ENCODE peak calls at places on chromosomes 7 and 10, in six cellular contexts. K, H, R, D, U and I are unnamed samples.

GRCh38 chr7:101558742-101559325 is 70.3 kb downstream of the MYL10 start:
- DNase-seq in K (no peak), H (no peak), R (no peak), D (no peak), U (no peak), I (no peak)

GRCh38 chr10:73889014-73889413 is 14.7 kb upstream of the CAMK2G start:
- DNase-seq in K (no peak), H (no peak), R (no peak), D (peak), U (no peak), I (no peak)

GRCh38 chr7:17844514-17845196 is 95.6 kb downstream of the SNX13 start:
- DNase-seq in K (no peak), H (no peak), R (no peak), D (no peak), U (no peak), I (no peak)

GRCh38 chr10:5450605-5451384 is 38.4 kb downstream of the NET1 start:
- DNase-seq in K (no peak), H (no peak), R (no peak), D (no peak), U (no peak), I (no peak)

GRCh38 chr7:78134256-78134655 is 335.7 kb downstream of the PHTF2 start:
- DNase-seq in K (no peak), H (no peak), R (no peak), D (peak), U (no peak), I (peak)

GRCh38 chr10:22369433-22370072 is 24.3 kb downstream of the SPAG6 start:
- DNase-seq in K (no peak), H (no peak), R (no peak), D (no peak), U (no peak), I (no peak)

GRCh38 chr10:128431997-128432396 is 305.8 kb upstream of the MKI67 start:
- DNase-seq in K (no peak), H (no peak), R (no peak), D (no peak), U (no peak), I (no peak)

GRCh38 chr10:99870051-99870730 is 87.8 kb downstream of the ABCC2 start:
- DNase-seq in K (no peak), H (no peak), R (no peak), D (no peak), U (peak), I (no peak)

GRCh38 chr7:33761440-33762080 is 143.8 kb upstream of the BMPER start:
- DNase-seq in K (no peak), H (no peak), R (peak), D (peak), U (no peak), I (no peak)

GRCh38 chr10:58267713-58268453 is at the start of gene IPMK:
- DNase-seq in K (peak), H (peak), R (peak), D (peak), U (peak), I (peak)

GRCh38 chr10:24730811-24731210 is 7.1 kb upstream of the ARHGAP21 start:
- DNase-seq in K (no peak), H (no peak), R (no peak), D (no peak), U (no peak), I (no peak)

GRCh38 chr7:105295626-105296352 is 92.9 kb downstream of the SRPK2 start:
- DNase-seq in K (no peak), H (no peak), R (no peak), D (no peak), U (no peak), I (no peak)

GRCh38 chr7:56199639-56200038 is 83.4 kb upstream of the NUPR2 start:
- DNase-seq in K (no peak), H (no peak), R (no peak), D (no peak), U (no peak), I (no peak)

GRCh38 chr10:63437334-63437949 is 28.3 kb downstream of the JMJD1C start:
- DNase-seq in K (no peak), H (no peak), R (no peak), D (no peak), U (no peak), I (no peak)

GRCh38 chr10:132098539-132099421 is 33.0 kb downstream of the JAKMIP3 start:
- DNase-seq in K (no peak), H (no peak), R (no peak), D (no peak), U (no peak), I (no peak)

GRCh38 chr7:40525764-40526163 is 391.0 kb downstream of the SUGCT start:
- DNase-seq in K (no peak), H (no peak), R (no peak), D (no peak), U (no peak), I (peak)

GRCh38 chr10:116538461-116538860 is 7.3 kb upstream of the PNLIP start:
- DNase-seq in K (no peak), H (no peak), R (no peak), D (no peak), U (no peak), I (no peak)

GRCh38 chr7:102227371-102227770 is 59.3 kb upstream of the SH2B2 start:
- DNase-seq in K (no peak), H (no peak), R (no peak), D (no peak), U (no peak), I (no peak)

GRCh38 chr10:36612436-36612835 is 513.0 kb upstream of the ANKRD30A start:
- DNase-seq in K (no peak), H (no peak), R (no peak), D (no peak), U (no peak), I (no peak)

GRCh38 chr10:4265964-4266363 is 481.0 kb upstream of the KLF6 start:
- DNase-seq in K (no peak), H (no peak), R (no peak), D (no peak), U (no peak), I (no peak)

GRCh38 chr10:58477122-58477521 is 35.5 kb upstream of the BICC1 start:
- DNase-seq in K (no peak), H (no peak), R (no peak), D (no peak), U (no peak), I (no peak)

GRCh38 chr10:131035779-131036178 is 275.7 kb downstream of the TCERG1L start:
- DNase-seq in K (no peak), H (no peak), R (no peak), D (no peak), U (no peak), I (no peak)